ENCODE peak calls at places on chromosomes 6 and 20, in seven cellular contexts. One of them, this sample, is unnamed.

GRCh38 chr6:163588211-163588919 is 173.8 kb downstream of the QKI start:
- DNase-seq in activated naive CD4-positive, alpha-beta T cell treated with anti-CD3 and anti-CD28 coated beads, Interleukin-2, amount 50 U/mL, for 16 hours: no peak
- DNase-seq in mesendoderm: no peak
- DNase-seq in endothelial cell: no peak
- DNase-seq in progenitor cell of endocrine pancreas: no peak
- DNase-seq in breast epithelium: no peak
- DNase-seq in CD8-positive, alpha-beta T cell: no peak
- DNase-seq in this sample: peak

GRCh38 chr6:143183735-143184134 is 123.0 kb downstream of the AIG1 start:
- DNase-seq in breast epithelium: no peak
- DNase-seq in progenitor cell of endocrine pancreas: no peak
- DNase-seq in CD8-positive, alpha-beta T cell: no peak
- DNase-seq in endothelial cell: no peak
- DNase-seq in mesendoderm: no peak
- DNase-seq in activated naive CD4-positive, alpha-beta T cell treated with anti-CD3 and anti-CD28 coated beads, Interleukin-2, amount 50 U/mL, for 16 hours: no peak
- DNase-seq in this sample: no peak

GRCh38 chr6:165117121-165117520 is 192.3 kb downstream of the C6orf118 start:
- DNase-seq in breast epithelium: no peak
- DNase-seq in mesendoderm: peak
- DNase-seq in activated naive CD4-positive, alpha-beta T cell treated with anti-CD3 and anti-CD28 coated beads, Interleukin-2, amount 50 U/mL, for 16 hours: no peak
- DNase-seq in endothelial cell: no peak
- DNase-seq in CD8-positive, alpha-beta T cell: no peak
- DNase-seq in progenitor cell of endocrine pancreas: no peak
- DNase-seq in this sample: peak

GRCh38 chr6:11329841-11330765 is 97.6 kb upstream of the NEDD9 start:
- DNase-seq in progenitor cell of endocrine pancreas: no peak
- DNase-seq in mesendoderm: no peak
- DNase-seq in CD8-positive, alpha-beta T cell: no peak
- DNase-seq in breast epithelium: peak
- DNase-seq in activated naive CD4-positive, alpha-beta T cell treated with anti-CD3 and anti-CD28 coated beads, Interleukin-2, amount 50 U/mL, for 16 hours: no peak
- DNase-seq in endothelial cell: no peak
- DNase-seq in this sample: no peak

GRCh38 chr6:147106759-147107401 is 97.3 kb upstream of the STXBP5 start:
- DNase-seq in progenitor cell of endocrine pancreas: no peak
- DNase-seq in CD8-positive, alpha-beta T cell: no peak
- DNase-seq in endothelial cell: no peak
- DNase-seq in mesendoderm: no peak
- DNase-seq in activated naive CD4-positive, alpha-beta T cell treated with anti-CD3 and anti-CD28 coated beads, Interleukin-2, amount 50 U/mL, for 16 hours: no peak
- DNase-seq in breast epithelium: no peak
- DNase-seq in this sample: no peak

GRCh38 chr6:16985484-16986284 is 116.2 kb upstream of the STMND1 start:
- DNase-seq in activated naive CD4-positive, alpha-beta T cell treated with anti-CD3 and anti-CD28 coated beads, Interleukin-2, amount 50 U/mL, for 16 hours: no peak
- DNase-seq in progenitor cell of endocrine pancreas: no peak
- DNase-seq in CD8-positive, alpha-beta T cell: no peak
- DNase-seq in breast epithelium: no peak
- DNase-seq in endothelial cell: no peak
- DNase-seq in mesendoderm: no peak
- DNase-seq in this sample: peak

GRCh38 chr20:25248501-25249172 is 752 bp downstream of the PYGB start:
- DNase-seq in progenitor cell of endocrine pancreas: peak
- DNase-seq in breast epithelium: peak
- DNase-seq in CD8-positive, alpha-beta T cell: no peak
- DNase-seq in mesendoderm: peak
- DNase-seq in endothelial cell: peak
- DNase-seq in activated naive CD4-positive, alpha-beta T cell treated with anti-CD3 and anti-CD28 coated beads, Interleukin-2, amount 50 U/mL, for 16 hours: no peak
- DNase-seq in this sample: no peak

GRCh38 chr6:43496370-43497128 is 13.6 kb downstream of the LRRC73 start:
- DNase-seq in activated naive CD4-positive, alpha-beta T cell treated with anti-CD3 and anti-CD28 coated beads, Interleukin-2, amount 50 U/mL, for 16 hours: no peak
- DNase-seq in CD8-positive, alpha-beta T cell: no peak
- DNase-seq in breast epithelium: peak
- DNase-seq in endothelial cell: no peak
- DNase-seq in progenitor cell of endocrine pancreas: no peak
- DNase-seq in mesendoderm: peak
- DNase-seq in this sample: peak

GRCh38 chr6:13914346-13914745 is 10.4 kb upstream of the RNF182 start:
- DNase-seq in mesendoderm: no peak
- DNase-seq in progenitor cell of endocrine pancreas: no peak
- DNase-seq in activated naive CD4-positive, alpha-beta T cell treated with anti-CD3 and anti-CD28 coated beads, Interleukin-2, amount 50 U/mL, for 16 hours: no peak
- DNase-seq in CD8-positive, alpha-beta T cell: no peak
- DNase-seq in breast epithelium: no peak
- DNase-seq in endothelial cell: no peak
- DNase-seq in this sample: no peak

GRCh38 chr6:147392917-147393625 is 115.4 kb upstream of the SAMD5 start:
- DNase-seq in breast epithelium: no peak
- DNase-seq in activated naive CD4-positive, alpha-beta T cell treated with anti-CD3 and anti-CD28 coated beads, Interleukin-2, amount 50 U/mL, for 16 hours: no peak
- DNase-seq in CD8-positive, alpha-beta T cell: no peak
- DNase-seq in progenitor cell of endocrine pancreas: no peak
- DNase-seq in mesendoderm: no peak
- DNase-seq in endothelial cell: no peak
- DNase-seq in this sample: no peak

GRCh38 chr6:158938811-158939254 is 61.2 kb downstream of the RSPH3 start:
- DNase-seq in CD8-positive, alpha-beta T cell: no peak
- DNase-seq in progenitor cell of endocrine pancreas: no peak
- DNase-seq in endothelial cell: no peak
- DNase-seq in mesendoderm: peak
- DNase-seq in activated naive CD4-positive, alpha-beta T cell treated with anti-CD3 and anti-CD28 coated beads, Interleukin-2, amount 50 U/mL, for 16 hours: peak
- DNase-seq in breast epithelium: no peak
- DNase-seq in this sample: peak

GRCh38 chr20:24971702-24972101 is 20.8 kb downstream of the APMAP start:
- DNase-seq in activated naive CD4-positive, alpha-beta T cell treated with anti-CD3 and anti-CD28 coated beads, Interleukin-2, amount 50 U/mL, for 16 hours: no peak
- DNase-seq in progenitor cell of endocrine pancreas: no peak
- DNase-seq in breast epithelium: no peak
- DNase-seq in CD8-positive, alpha-beta T cell: no peak
- DNase-seq in mesendoderm: no peak
- DNase-seq in endothelial cell: no peak
- DNase-seq in this sample: no peak

GRCh38 chr20:24691901-24692351 is 222.5 kb downstream of the SYNDIG1 start:
- DNase-seq in mesendoderm: no peak
- DNase-seq in progenitor cell of endocrine pancreas: no peak
- DNase-seq in endothelial cell: no peak
- DNase-seq in breast epithelium: peak
- DNase-seq in activated naive CD4-positive, alpha-beta T cell treated with anti-CD3 and anti-CD28 coated beads, Interleukin-2, amount 50 U/mL, for 16 hours: no peak
- DNase-seq in CD8-positive, alpha-beta T cell: no peak
- DNase-seq in this sample: no peak

GRCh38 chr20:3233131-3233990 is 5.6 kb downstream of the SLC4A11 start:
- DNase-seq in activated naive CD4-positive, alpha-beta T cell treated with anti-CD3 and anti-CD28 coated beads, Interleukin-2, amount 50 U/mL, for 16 hours: no peak
- DNase-seq in CD8-positive, alpha-beta T cell: no peak
- DNase-seq in endothelial cell: no peak
- DNase-seq in progenitor cell of endocrine pancreas: no peak
- DNase-seq in breast epithelium: no peak
- DNase-seq in mesendoderm: no peak
- DNase-seq in this sample: no peak

GRCh38 chr20:35741892-35742740 is at the start of gene RBM39:
- DNase-seq in activated naive CD4-positive, alpha-beta T cell treated with anti-CD3 and anti-CD28 coated beads, Interleukin-2, amount 50 U/mL, for 16 hours: peak
- DNase-seq in endothelial cell: peak
- DNase-seq in progenitor cell of endocrine pancreas: peak
- DNase-seq in CD8-positive, alpha-beta T cell: peak
- DNase-seq in breast epithelium: peak
- DNase-seq in mesendoderm: peak
- DNase-seq in this sample: peak